ENCODE peak calls at places on chromosomes 5 and 9, in six cellular contexts. X is endodermal cell; Q is mesothelial cell of epicardium; U is HFF-Myc; T is KG1; L is activated naive CD4-positive, alpha-beta T cell treated with Interleukin-2 at 50 U/mL for 16 hours. N is an unnamed sample.

GRCh38 chr5:54517174-54517511 is 416 bp upstream of the SNX18 start:
- DNase-seq in L (no peak), X (no peak), T (no peak), Q (no peak), U (no peak), N (no peak)

GRCh38 chr9:8223861-8224260 is 424.3 kb upstream of the DMAC1 start:
- DNase-seq in Q (no peak), T (no peak), X (no peak), L (no peak), U (no peak), N (no peak)

GRCh38 chr5:171579849-171580505 is 160.5 kb downstream of the FGF18 start:
- DNase-seq in L (no peak), X (no peak), U (no peak), T (no peak), Q (no peak), N (no peak)

GRCh38 chr5:161233553-161233952 is 313.0 kb downstream of the GABRB2 start:
- DNase-seq in T (no peak), L (no peak), Q (no peak), X (no peak), U (no peak), N (no peak)

GRCh38 chr9:129221233-129221632 is 43.2 kb upstream of the IER5L start:
- DNase-seq in U (no peak), T (no peak), L (no peak), X (no peak), Q (no peak), N (no peak)

GRCh38 chr9:36008774-36009300 is 27.9 kb upstream of the RECK start:
- DNase-seq in Q (no peak), T (peak; percentile 67), X (peak; percentile 91), L (peak; percentile 58), U (no peak), N (no peak)

GRCh38 chr9:27003406-27004147 is 1.9 kb downstream of the LRRC19 start:
- DNase-seq in U (no peak), X (no peak), T (no peak), Q (no peak), L (no peak), N (no peak)

GRCh38 chr5:142386151-142387021 is 61.6 kb upstream of the SPRY4 start:
- DNase-seq in T (no peak), X (no peak), L (no peak), Q (no peak), U (no peak), N (no peak)

GRCh38 chr9:117265253-117265652 is 149.6 kb downstream of the ASTN2 start:
- DNase-seq in T (no peak), L (no peak), Q (no peak), X (no peak), U (no peak), N (no peak)

GRCh38 chr9:89549031-89549644 is 51.2 kb upstream of the SEMA4D start:
- DNase-seq in T (peak; percentile 59), Q (peak; percentile 42), L (peak; percentile 87), X (peak; percentile 90), U (peak; percentile 42), N (no peak)

GRCh38 chr5:119131530-119132313 is 60.8 kb downstream of the DMXL1 start:
- DNase-seq in L (no peak), T (no peak), X (no peak), U (no peak), Q (no peak), N (no peak)

GRCh38 chr9:98994226-98995058 is 50.7 kb downstream of the COL15A1 start:
- DNase-seq in U (no peak), T (no peak), L (no peak), X (peak; percentile 7), Q (no peak), N (peak; percentile 24)

GRCh38 chr5:138972230-138972629 is 97.1 kb upstream of the LRRTM2 start:
- DNase-seq in Q (no peak), L (no peak), X (peak; percentile 38), U (peak; percentile 63), T (no peak), N (no peak)

GRCh38 chr5:96816430-96816939 is 8.7 kb upstream of the ERAP1 start:
- DNase-seq in U (peak; percentile 14), X (no peak), Q (no peak), T (peak; percentile 38), L (peak; percentile 41), N (no peak)

GRCh38 chr5:139648205-139649081 is at the start of gene CXXC5:
- DNase-seq in X (peak; percentile 94), L (peak; percentile 47), Q (peak; percentile 68), T (no peak), U (no peak), N (peak; percentile 87)

GRCh38 chr9:124180557-124180956 is 77.2 kb upstream of the NEK6 start:
- DNase-seq in X (no peak), Q (no peak), L (no peak), U (peak; percentile 6), T (no peak), N (no peak)

GRCh38 chr5:142661957-142662356 is 23.9 kb downstream of the FGF1 start:
- DNase-seq in T (no peak), Q (no peak), L (no peak), X (no peak), U (no peak), N (no peak)

GRCh38 chr9:134187821-134188420 is 23.6 kb upstream of the RNU6ATAC start:
- DNase-seq in L (no peak), Q (no peak), X (peak; percentile 38), T (no peak), U (no peak), N (no peak)

GRCh38 chr5:54887663-54888062 is 97.7 kb downstream of the ESM1 start:
- DNase-seq in T (no peak), L (no peak), U (no peak), Q (no peak), X (no peak), N (no peak)

GRCh38 chr9:114743446-114743845 is 61.5 kb upstream of the TEX48 start:
- DNase-seq in Q (no peak), X (no peak), T (no peak), U (no peak), L (no peak), N (no peak)

GRCh38 chr5:14920121-14920520 is 48.5 kb upstream of the ANKH start:
- DNase-seq in Q (no peak), T (no peak), U (no peak), L (no peak), X (no peak), N (no peak)

GRCh38 chr5:147417133-147417813 is 92.6 kb downstream of the DPYSL3 start:
- DNase-seq in T (no peak), L (no peak), X (no peak), U (no peak), Q (no peak), N (no peak)

GRCh38 chr9:37968228-37968672 is 64.3 kb upstream of the SLC25A51 start:
- DNase-seq in T (no peak), Q (no peak), U (no peak), L (no peak), X (no peak), N (no peak)

N was measured in type B pancreatic cell.